ENCODE peak calls at places on chromosomes 12 and 14, in nine cellular contexts. F, G, N, K, V, B, R, C and A are unnamed samples. For H3K4me1, the result is how much of the 10 kb centered on the place peaks cover.

GRCh38 chr12:71799105-71799504 is 40.5 kb upstream of the TBC1D15 start:
- DNase-seq in F (peak), B (no peak), K (no peak), V (peak), G (peak), C (no peak), N (no peak), R (no peak), A (no peak)

GRCh38 chr14:38210587-38211257 is 3.0 kb downstream of the SSTR1 start:
- DNase-seq in G (no peak), V (peak), N (no peak), C (no peak), B (peak), R (peak), K (peak), F (no peak), A (no peak)

GRCh38 chr12:116172224-116172849 is 105.2 kb downstream of the MED13L start:
- DNase-seq in G (no peak), R (no peak), K (no peak), B (no peak), C (no peak), V (no peak), N (no peak), F (no peak), A (no peak)

GRCh38 chr14:20799444-20799843 is 3.2 kb downstream of the RNASE1 start:
- DNase-seq in N (no peak), R (peak), G (no peak), B (no peak), C (no peak), K (no peak), V (no peak), F (no peak), A (no peak)

GRCh38 chr12:6171409-6172015 is 28.7 kb upstream of the CD9 start:
- DNase-seq in B (peak), G (no peak), C (peak), N (no peak), V (no peak), R (peak), F (no peak), K (peak), A (no peak)

GRCh38 chr14:69716483-69717187 is 50.3 kb upstream of the SRSF5 start:
- DNase-seq in N (no peak), K (no peak), G (peak), B (no peak), F (peak), R (peak), C (no peak), V (peak), A (peak)

GRCh38 chr14:43449291-43449690 is 1057.8 kb downstream of the FSCB start:
- DNase-seq in N (no peak), F (peak), C (no peak), V (no peak), K (no peak), B (no peak), G (no peak), R (peak), A (no peak)

GRCh38 chr12:79566452-79566851 is 124.3 kb downstream of the PAWR start:
- DNase-seq in G (peak), F (peak), C (no peak), R (peak), V (peak), N (no peak), K (no peak), B (no peak), A (no peak)

GRCh38 chr12:64169999-64170398 is 52.1 kb downstream of the KICS2 start:
- DNase-seq in V (no peak), R (no peak), B (no peak), K (no peak), F (no peak), G (peak), C (no peak), N (no peak), A (no peak)

GRCh38 chr14:88870777-88871176 is 46.3 kb downstream of the TTC8 start:
- DNase-seq in B (no peak), V (no peak), N (no peak), G (no peak), R (no peak), F (no peak), C (no peak), K (no peak), A (no peak)

GRCh38 chr12:105100207-105100985 is 7.1 kb upstream of the WASHC4 start:
- DNase-seq in R (peak), F (peak), C (no peak), G (peak), V (peak), B (no peak), N (no peak), K (no peak), A (no peak)

GRCh38 chr14:39023939-39024871 is 78.8 kb downstream of the SEC23A start:
- DNase-seq in B (no peak), K (no peak), F (no peak), G (no peak), N (no peak), C (no peak), V (no peak), R (no peak), A (no peak)

GRCh38 chr14:100523536-100524025 is 63.6 kb downstream of the BEGAIN start:
- DNase-seq in C (no peak), N (no peak), R (no peak), F (no peak), K (no peak), G (no peak), B (no peak), V (no peak), A (no peak)

GRCh38 chr14:99764222-99764706 is 28.9 kb upstream of the EML1 start:
- DNase-seq in F (no peak), N (no peak), B (no peak), G (no peak), K (no peak), V (no peak), C (no peak), R (no peak), A (no peak)

GRCh38 chr12:114011711-114012110 is 45.6 kb upstream of the RBM19 start:
- DNase-seq in F (no peak), C (no peak), K (no peak), V (no peak), G (no peak), R (no peak), N (no peak), B (no peak), A (no peak)

GRCh38 chr12:66296171-66296683 is 6.1 kb upstream of the HELB start:
- DNase-seq in B (no peak), C (no peak), R (no peak), N (no peak), F (no peak), V (no peak), G (peak), K (no peak), A (no peak)

GRCh38 chr12:3777206-3777809 is 24.4 kb upstream of the CRACR2A start:
- DNase-seq in B (peak), C (no peak), R (peak), K (no peak), V (peak), N (peak), F (peak), G (peak), A (no peak)

GRCh38 chr12:34396006-34396860 is 373.9 kb downstream of the ALG10 start:
- DNase-seq in C (peak), K (peak), V (no peak), F (no peak), N (no peak), G (no peak), B (no peak), R (no peak), A (peak)

GRCh38 chr12:23760495-23760894 is 189.0 kb downstream of the SOX5 start:
- DNase-seq in N (no peak), F (no peak), C (no peak), R (no peak), K (no peak), V (no peak), B (no peak), G (no peak), A (no peak)

GRCh38 chr12:23752245-23752644 is 197.2 kb downstream of the SOX5 start:
- DNase-seq in V (no peak), K (no peak), F (no peak), C (no peak), G (no peak), R (no peak), N (no peak), B (no peak), A (no peak)

GRCh38 chr12:23753627-23754358 is 195.7 kb downstream of the SOX5 start:
- DNase-seq in R (no peak), G (no peak), B (no peak), V (no peak), N (no peak), F (no peak), K (no peak), C (no peak), A (no peak)

GRCh38 chr12:23756416-23756815 is 193.1 kb downstream of the SOX5 start:
- DNase-seq in N (no peak), K (no peak), F (no peak), G (no peak), V (no peak), B (no peak), C (no peak), R (no peak), A (no peak)

GRCh38 chr12:23757541-23757962 is 191.9 kb downstream of the SOX5 start:
- DNase-seq in V (no peak), R (no peak), F (no peak), K (no peak), G (no peak), B (no peak), N (no peak), C (no peak), A (no peak)
- H3K4me1 ChIP-seq in V (under half), R (under half), F (under half), K (under half), G (under half), B (under half), N (under half), C (under half), A (under half)

DNA sequence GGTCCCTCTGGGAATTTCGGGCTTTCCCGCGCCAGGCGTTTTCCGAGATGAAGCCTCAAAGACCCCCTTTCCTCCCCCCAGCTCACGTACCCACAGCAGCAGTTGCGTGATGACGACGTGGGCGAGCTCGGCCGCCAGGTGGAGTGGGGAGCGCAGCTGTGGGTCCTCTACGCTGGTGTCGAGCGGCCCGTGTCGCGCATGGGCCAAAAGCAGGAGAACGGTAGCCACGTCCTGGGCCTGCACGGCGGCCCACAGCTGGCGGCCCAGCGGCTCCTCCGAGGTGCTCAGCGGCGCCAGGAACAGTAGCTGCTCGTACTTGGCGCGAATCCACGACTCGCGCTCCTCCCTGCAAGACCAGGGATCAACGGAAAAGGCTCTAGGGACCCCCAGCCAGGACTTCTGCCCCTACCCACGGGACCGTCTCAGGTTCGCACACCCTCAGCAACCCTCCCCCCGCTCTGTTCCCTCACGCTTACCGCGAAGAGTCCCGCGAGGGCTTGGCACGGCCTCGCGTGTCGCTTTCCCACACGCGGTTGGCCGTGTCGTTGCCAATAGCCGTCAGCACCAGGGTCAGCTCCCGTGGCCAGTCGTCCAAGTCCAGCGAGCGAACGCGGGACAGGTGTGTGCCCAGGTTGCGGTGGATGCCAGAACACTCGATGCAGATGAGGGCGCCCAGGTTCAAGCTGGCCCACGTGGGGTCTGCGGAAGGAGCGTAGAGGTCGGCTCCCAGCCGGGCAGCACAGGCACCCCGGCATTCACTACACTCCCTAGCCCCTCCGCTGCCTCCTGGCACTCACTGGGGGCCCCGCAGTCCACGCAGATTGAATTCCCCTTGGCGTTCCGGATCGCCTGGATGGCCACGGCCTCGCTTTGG is 11.4 kb downstream of the AGAP2 start:
- DNase-seq in F (no peak), R (peak), G (no peak), B (no peak), C (peak), K (peak), V (no peak), N (no peak), A (no peak)
- TF ChIP-seq CTCF in F (peak), R (peak), G (peak), B (peak), C (peak), K (peak), V (peak), N (no peak), A (peak)

GRCh38 chr12:51890135-51890464 is 2.2 kb downstream of the ANKRD33 start:
- DNase-seq in B (no peak), K (no peak), R (no peak), N (no peak), F (no peak), G (no peak), C (peak), V (no peak), A (no peak)

GRCh38 chr12:51890511-51891171 is 2.7 kb downstream of the ANKRD33 start:
- DNase-seq in N (no peak), K (no peak), B (no peak), C (peak), V (no peak), G (no peak), R (no peak), F (no peak), A (no peak)

GRCh38 chr12:51887476-51888315 is at the start of gene ANKRD33:
- DNase-seq in K (peak), C (peak), N (no peak), G (no peak), R (peak), V (no peak), F (no peak), B (no peak), A (no peak)

GRCh38 chr12:51888316-51889215 is 663 bp downstream of the ANKRD33 start:
- DNase-seq in K (no peak), B (no peak), R (no peak), F (no peak), G (no peak), V (no peak), N (no peak), C (peak), A (no peak)

GRCh38 chr12:51889216-51890134 is 1.6 kb downstream of the ANKRD33 start:
- DNase-seq in V (no peak), R (no peak), F (no peak), B (no peak), C (peak), K (no peak), N (no peak), G (no peak), A (no peak)
- H3K27ac ChIP-seq in V (no peak), R (no peak), F (no peak), B (no peak), C (no peak), K (no peak), N (no peak), G (no peak), A (no peak)

GRCh38 chr12:1533205-1533601 is 61.2 kb downstream of the FBXL14 start:
- DNase-seq in G (no peak), N (no peak), R (no peak), F (no peak), B (no peak), C (no peak), K (no peak), V (no peak), A (no peak)
- H3K4me1 ChIP-seq in G (under half), N (under half), R (under half), F (under half), B (under half), C (under half), K (under half), V (under half), A (under half)